ENCODE peak calls at places on chromosomes 7 and 10, in ten cellular contexts. H, C, A, M, E, G, J, K, W and Z are unnamed samples.

GRCh38 chr10:69912584-69912983 is 110.9 kb downstream of the COL13A1 start:
- DNase-seq in J (no peak), G (no peak), E (no peak), M (no peak), C (no peak), H (peak), W (no peak), K (no peak), A (no peak), Z (no peak)

GRCh38 chr10:26801274-26801673 is 59.5 kb downstream of the ABI1 start:
- DNase-seq in W (no peak), A (no peak), E (no peak), G (no peak), M (no peak), H (no peak), J (no peak), C (no peak), K (no peak), Z (no peak)

GRCh38 chr7:1555813-1556540 is at the start of gene TMEM184A:
- DNase-seq in W (peak), E (no peak), J (no peak), C (no peak), H (no peak), M (peak), A (no peak), G (no peak), K (no peak), Z (no peak)

GRCh38 chr10:102450374-102451104 is 804 bp downstream of the C10orf95 start:
- DNase-seq in M (peak), J (no peak), W (peak), A (peak), E (peak), H (peak), G (no peak), C (no peak), K (peak), Z (peak)

GRCh38 chr7:151472644-151473380 is 32.9 kb upstream of the CRYGN start:
- DNase-seq in C (no peak), K (no peak), J (no peak), M (no peak), W (no peak), A (peak), E (peak), G (no peak), H (peak), Z (no peak)

GRCh38 chr7:31043035-31043434 is 9.1 kb upstream of the ADCYAP1R1 start:
- DNase-seq in M (no peak), C (no peak), E (no peak), J (no peak), A (no peak), G (no peak), K (no peak), H (no peak), W (no peak), Z (peak)

GRCh38 chr10:26221571-26221970 is 5.0 kb downstream of the GAD2 start:
- DNase-seq in E (no peak), M (no peak), C (no peak), K (no peak), G (no peak), W (no peak), A (no peak), J (no peak), H (no peak), Z (no peak)

GRCh38 chr7:80279760-80280159 is 145.1 kb downstream of the GNAI1 start:
- DNase-seq in C (no peak), H (no peak), W (no peak), A (no peak), K (peak), E (no peak), J (no peak), M (no peak), G (no peak), Z (no peak)

GRCh38 chr7:26449175-26450165 is 157.8 kb downstream of the SNX10 start:
- DNase-seq in M (no peak), H (peak), J (no peak), E (peak), A (peak), G (no peak), W (no peak), C (no peak), K (no peak), Z (no peak)

GRCh38 chr10:110392860-110393732 is 88.4 kb upstream of the SMNDC1 start:
- DNase-seq in G (peak), K (peak), W (no peak), C (no peak), H (peak), M (no peak), A (peak), E (no peak), J (no peak), Z (no peak)

GRCh38 chr7:73717025-73717807 is 2.3 kb downstream of the STX1A start:
- DNase-seq in W (no peak), C (no peak), M (peak), K (no peak), J (no peak), G (no peak), A (peak), H (no peak), E (peak), Z (no peak)

GRCh38 chr10:21505711-21506278 is 19.7 kb downstream of the SKIDA1 start:
- DNase-seq in H (no peak), K (no peak), E (no peak), W (no peak), G (no peak), M (no peak), C (no peak), A (no peak), J (no peak), Z (no peak)

GRCh38 chr7:133429371-133429770 is 176.5 kb downstream of the EXOC4 start:
- DNase-seq in J (no peak), C (no peak), H (peak), A (no peak), M (no peak), G (no peak), K (no peak), E (no peak), W (no peak), Z (no peak)

GRCh38 chr7:99489235-99489634 is 10.8 kb downstream of the ZNF394 start:
- DNase-seq in K (no peak), A (no peak), M (no peak), G (no peak), W (no peak), C (no peak), J (no peak), E (no peak), H (no peak), Z (no peak)

GRCh38 chr7:69896100-69896499 is 297.8 kb downstream of the AUTS2 start:
- DNase-seq in K (no peak), E (no peak), G (no peak), W (no peak), C (no peak), M (no peak), A (peak), J (no peak), H (no peak), Z (no peak)

GRCh38 chr7:108911016-108911415 is 341.3 kb downstream of the DNAJB9 start:
- DNase-seq in A (no peak), H (peak), G (no peak), K (no peak), W (no peak), C (no peak), M (no peak), E (no peak), J (no peak), Z (no peak)

DNA sequence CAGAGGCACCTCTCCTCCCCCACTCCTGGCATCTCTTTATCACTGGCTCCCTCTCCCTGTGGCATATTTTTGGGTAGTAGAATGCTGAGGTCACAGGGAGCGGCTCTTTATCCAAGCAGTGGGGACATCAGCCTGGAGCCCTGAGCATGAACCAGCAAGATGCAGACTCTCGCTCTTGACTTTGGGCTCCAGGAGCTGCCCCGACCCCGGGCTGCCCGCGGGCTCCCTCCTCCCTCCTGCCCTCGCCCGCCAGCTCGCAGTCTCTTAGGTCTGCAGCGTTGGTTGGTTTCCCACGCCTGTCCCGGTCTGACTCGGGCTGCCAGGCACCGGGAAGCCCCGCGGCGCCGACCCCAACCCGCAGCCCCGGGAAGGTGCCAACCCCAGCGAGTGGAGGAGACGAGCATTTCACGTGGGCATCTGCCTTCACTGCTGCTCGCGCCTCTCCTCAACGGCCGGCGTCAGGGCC is 1.3 kb downstream of the INSYN2A start:
- DNase-seq in M (no peak), J (no peak), G (no peak), W (no peak), E (no peak), A (peak), C (no peak), H (no peak), K (no peak), Z (peak)
- TF ChIP-seq CTCF in M (no peak), J (no peak), G (no peak), W (no peak), E (no peak), A (no peak), C (no peak), H (no peak), K (no peak), Z (no peak)

DNA sequence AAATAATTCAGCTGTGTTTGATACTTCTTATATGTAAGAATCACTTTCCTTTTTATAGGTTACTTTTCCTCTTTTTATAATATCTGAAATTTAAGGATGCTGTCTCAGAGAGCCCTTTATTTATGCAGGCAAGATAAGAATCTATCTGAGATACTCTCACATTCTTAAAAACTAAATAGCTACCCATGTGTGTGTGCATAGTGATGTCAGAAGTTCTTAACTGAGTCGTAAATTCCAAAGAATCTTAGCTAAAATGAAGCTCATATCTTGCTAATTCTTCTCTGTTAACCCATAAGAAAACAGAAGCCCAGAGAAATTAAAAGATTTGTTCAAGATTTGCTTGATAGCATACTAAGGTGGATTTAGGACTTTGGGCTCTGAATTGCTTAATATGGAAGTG is 118.5 kb downstream of the PCDH15 start:
- DNase-seq in C (no peak), A (no peak), K (no peak), H (no peak), G (no peak), J (no peak), W (no peak), E (no peak), M (no peak), Z (no peak)
- TF ChIP-seq CTCF in C (no peak), A (no peak), K (no peak), H (no peak), G (no peak), J (no peak), W (no peak), E (no peak), M (no peak), Z (no peak)

GRCh38 chr10:13721486-13721885 is 134.7 kb downstream of the PRPF18 start:
- DNase-seq in W (no peak), A (no peak), M (no peak), K (no peak), E (no peak), C (no peak), G (no peak), H (no peak), J (no peak), Z (no peak)
- TF ChIP-seq CTCF in W (no peak), A (no peak), M (no peak), K (no peak), E (no peak), C (no peak), G (no peak), H (no peak), J (no peak), Z (no peak)

GRCh38 chr10:43667317-43667731 is 18.6 kb upstream of the ZNF32 start:
- DNase-seq in C (no peak), J (no peak), E (peak), G (no peak), M (no peak), H (peak), W (no peak), A (peak), K (no peak), Z (no peak)
- TF ChIP-seq CTCF in C (peak), J (peak), E (peak), G (peak), M (no peak), H (peak), W (peak), A (peak), K (no peak), Z (peak)

DNA sequence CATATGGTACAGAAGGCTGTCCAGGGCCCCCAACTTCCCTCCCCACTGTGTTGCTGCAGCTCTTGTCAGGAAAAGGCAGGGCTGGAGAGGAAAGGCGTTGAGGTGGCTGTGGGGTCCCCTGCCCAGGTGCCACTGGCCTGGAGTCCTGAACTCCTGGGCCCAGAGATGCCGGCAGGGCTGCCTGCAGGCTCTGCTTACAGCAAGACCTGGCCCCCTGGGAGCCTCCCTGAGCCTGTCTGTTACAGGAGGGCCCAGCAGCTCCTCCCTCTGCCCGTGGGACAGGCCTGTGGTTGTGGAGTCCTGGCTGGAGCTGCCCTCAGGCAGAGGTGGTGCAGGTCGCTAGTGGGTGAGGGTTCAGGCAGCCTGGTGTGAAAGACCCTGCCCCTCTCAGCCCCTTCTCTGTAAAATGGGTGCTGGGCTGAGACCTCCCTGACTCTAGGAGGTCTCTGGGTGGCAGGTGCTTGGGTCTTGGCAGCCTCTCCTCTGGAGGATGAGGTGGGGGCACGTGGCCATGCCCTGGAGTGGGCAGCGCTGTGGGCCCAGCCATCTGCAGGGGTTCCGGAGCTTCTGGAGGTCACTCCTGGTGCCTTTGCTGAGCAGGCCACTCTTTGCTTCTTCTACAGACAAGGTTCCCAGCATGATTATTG is 10.0 kb downstream of the ANTXRL start:
- DNase-seq in J (no peak), G (no peak), H (no peak), A (no peak), E (no peak), M (no peak), W (no peak), C (no peak), K (no peak), Z (no peak)
- TF ChIP-seq CTCF in J (no peak), G (no peak), H (no peak), A (no peak), E (no peak), M (no peak), W (no peak), C (no peak), K (no peak), Z (no peak)

DNA sequence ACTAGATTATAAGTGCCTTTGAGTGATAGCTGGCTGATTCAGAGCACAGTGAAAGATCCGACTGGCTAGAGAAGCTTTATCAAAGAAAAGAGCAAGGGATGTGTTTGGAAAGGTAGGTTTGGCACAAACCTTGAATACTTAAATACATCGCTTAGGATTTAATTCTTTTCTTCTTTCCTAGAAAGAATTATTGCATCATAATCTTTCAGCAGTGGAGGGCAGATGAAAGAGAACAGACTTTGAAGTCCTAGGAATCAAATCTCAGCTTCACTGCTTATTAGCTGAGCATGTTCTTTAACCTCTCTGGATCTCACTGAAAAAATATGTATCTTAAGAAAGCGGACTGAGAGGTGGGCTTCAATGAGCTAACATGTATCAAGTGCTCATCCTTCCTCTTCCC is 122.8 kb downstream of the ZNF365 start:
- DNase-seq in K (no peak), E (no peak), W (no peak), C (no peak), A (no peak), H (no peak), G (no peak), J (no peak), M (no peak), Z (no peak)
- TF ChIP-seq CTCF in K (no peak), E (no peak), W (no peak), C (no peak), A (no peak), H (no peak), G (no peak), J (no peak), M (no peak), Z (no peak)

GRCh38 chr7:3923307-3923918 is 622.4 kb downstream of the SDK1 start:
- DNase-seq in A (no peak), J (no peak), G (no peak), H (no peak), M (no peak), C (no peak), W (no peak), E (no peak), K (no peak), Z (no peak)

GRCh38 chr7:3924277-3924676 is 623.2 kb downstream of the SDK1 start:
- DNase-seq in J (no peak), G (no peak), W (no peak), H (no peak), K (no peak), C (no peak), M (no peak), A (no peak), E (no peak), Z (no peak)

GRCh38 chr7:3917466-3917865 is 616.4 kb downstream of the SDK1 start:
- DNase-seq in E (no peak), M (no peak), A (no peak), H (no peak), C (no peak), W (no peak), G (no peak), J (no peak), K (no peak), Z (no peak)

GRCh38 chr7:3918576-3918975 is 617.5 kb downstream of the SDK1 start:
- DNase-seq in J (no peak), G (no peak), H (no peak), K (no peak), W (no peak), A (no peak), C (no peak), E (no peak), M (no peak), Z (no peak)

GRCh38 chr7:3922175-3922635 is 621.2 kb downstream of the SDK1 start:
- DNase-seq in A (peak), G (no peak), M (no peak), W (no peak), H (peak), K (no peak), E (peak), C (peak), J (peak), Z (peak)
- TF ChIP-seq CTCF in A (no peak), G (no peak), M (no peak), W (peak), H (peak), K (no peak), E (peak), C (no peak), J (no peak), Z (no peak)

GRCh38 chr10:119616879-119617580 is 20.3 kb upstream of the TIAL1 start:
- DNase-seq in H (peak), W (no peak), K (peak), G (no peak), E (no peak), C (no peak), J (no peak), M (no peak), A (no peak), Z (peak)
- TF ChIP-seq CTCF in H (peak), W (no peak), K (no peak), G (peak), E (peak), C (peak), J (no peak), M (no peak), A (peak), Z (peak)

DNA sequence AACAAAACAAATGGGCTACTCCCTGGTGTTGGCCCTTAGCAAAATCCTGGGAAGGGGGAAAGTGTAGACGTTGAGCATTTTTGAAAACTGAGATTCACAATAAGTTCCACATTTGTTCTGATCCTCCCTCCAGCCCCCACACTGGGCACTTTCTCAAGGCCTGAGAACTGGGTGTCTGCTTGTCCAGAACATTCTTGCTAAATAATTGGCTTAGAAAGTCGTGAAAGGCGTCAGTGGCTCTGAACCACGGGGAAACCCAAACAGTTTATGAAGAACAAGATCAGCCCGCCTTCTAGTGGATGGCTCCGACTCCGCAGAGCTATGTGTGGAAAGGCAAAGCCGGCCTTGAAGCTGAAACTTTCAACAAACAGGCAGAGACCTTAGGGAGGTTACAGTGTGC is 370.1 kb downstream of the PRPF18 start:
- DNase-seq in M (no peak), H (peak), C (no peak), J (no peak), K (peak), E (peak), A (no peak), G (no peak), W (no peak), Z (no peak)
- TF ChIP-seq CTCF in M (no peak), H (peak), C (peak), J (peak), K (peak), E (peak), A (peak), G (peak), W (peak), Z (no peak)